ENCODE peak calls at places on chromosomes 3 and 15, in four cellular contexts. One of them, this sample, is unnamed.

GRCh38 chr15:34047893-34048775 is 9.1 kb upstream of the AVEN start:
- DNase-seq in HepG2: no peak
- DNase-seq in GM12878: no peak
- DNase-seq in H1: no peak
- DNase-seq in this sample: no peak

GRCh38 chr15:51366911-51367310 is 25.5 kb downstream of the GLDN start:
- DNase-seq in H1: no peak
- DNase-seq in HepG2: no peak
- DNase-seq in GM12878: no peak
- DNase-seq in this sample: no peak

GRCh38 chr15:80559320-80559693 is 135.8 kb upstream of the ABHD17C start:
- DNase-seq in H1: peak
- DNase-seq in GM12878: no peak
- DNase-seq in HepG2: no peak
- DNase-seq in this sample: no peak

GRCh38 chr3:139941580-139941979 is 6.6 kb downstream of the CLSTN2 start:
- DNase-seq in GM12878: no peak
- DNase-seq in H1: no peak
- DNase-seq in HepG2: no peak
- DNase-seq in this sample: no peak

GRCh38 chr3:129277829-129278271 is 820 bp upstream of the HMCES start:
- DNase-seq in HepG2: no peak
- DNase-seq in GM12878: no peak
- DNase-seq in H1: peak
- DNase-seq in this sample: no peak

GRCh38 chr15:69593981-69594966 is 141.7 kb downstream of the RPLP1 start:
- DNase-seq in H1: no peak
- DNase-seq in GM12878: no peak
- DNase-seq in HepG2: peak
- DNase-seq in this sample: no peak

GRCh38 chr3:71579301-71579933 is 4.1 kb downstream of the FOXP1 start:
- DNase-seq in H1: no peak
- DNase-seq in GM12878: no peak
- DNase-seq in HepG2: no peak
- DNase-seq in this sample: no peak

GRCh38 chr3:30695302-30696061 is 89.1 kb downstream of the TGFBR2 start:
- DNase-seq in HepG2: no peak
- DNase-seq in GM12878: no peak
- DNase-seq in H1: no peak
- DNase-seq in this sample: no peak

GRCh38 chr15:50786871-50787270 is 21.4 kb upstream of the SPPL2A start:
- DNase-seq in HepG2: no peak
- DNase-seq in GM12878: no peak
- DNase-seq in H1: no peak
- DNase-seq in this sample: no peak

GRCh38 chr15:25875551-25875950 is 12.4 kb upstream of the ATP10A start:
- DNase-seq in H1: no peak
- DNase-seq in GM12878: no peak
- DNase-seq in HepG2: no peak
- DNase-seq in this sample: no peak

GRCh38 chr3:44905501-44906159 is 31.2 kb downstream of the TGM4 start:
- DNase-seq in H1: no peak
- DNase-seq in GM12878: no peak
- DNase-seq in HepG2: no peak
- DNase-seq in this sample: no peak

GRCh38 chr3:10695595-10696285 is 120.3 kb upstream of the SLC6A11 start:
- DNase-seq in HepG2: no peak
- DNase-seq in GM12878: no peak
- DNase-seq in H1: no peak
- DNase-seq in this sample: no peak

GRCh38 chr3:172222474-172223071 is 183.2 kb downstream of the FNDC3B start:
- DNase-seq in GM12878: no peak
- DNase-seq in HepG2: no peak
- DNase-seq in H1: no peak
- DNase-seq in this sample: no peak

GRCh38 chr3:95923496-95924210 is 890.7 kb upstream of the EPHA6 start:
- DNase-seq in GM12878: no peak
- DNase-seq in HepG2: no peak
- DNase-seq in H1: no peak
- DNase-seq in this sample: no peak

GRCh38 chr3:42501681-42502428 is 588 bp upstream of the VIPR1 start:
- DNase-seq in H1: peak
- DNase-seq in HepG2: peak
- DNase-seq in GM12878: no peak
- DNase-seq in this sample: peak

GRCh38 chr15:24858737-24859601 is 95.8 kb upstream of the SNRPN start:
- DNase-seq in HepG2: no peak
- DNase-seq in H1: no peak
- DNase-seq in GM12878: no peak
- DNase-seq in this sample: no peak

GRCh38 chr3:139897759-139898158 is 37.2 kb upstream of the CLSTN2 start:
- DNase-seq in GM12878: no peak
- DNase-seq in H1: no peak
- DNase-seq in HepG2: no peak
- DNase-seq in this sample: no peak

GRCh38 chr3:192284443-192285072 is 442.8 kb downstream of the FGF12 start:
- DNase-seq in HepG2: peak
- DNase-seq in H1: no peak
- DNase-seq in GM12878: no peak
- DNase-seq in this sample: no peak

GRCh38 chr15:26939398-26939797 is 31.6 kb upstream of the GABRG3 start:
- DNase-seq in GM12878: no peak
- DNase-seq in HepG2: no peak
- DNase-seq in H1: no peak
- DNase-seq in this sample: no peak

DNA sequence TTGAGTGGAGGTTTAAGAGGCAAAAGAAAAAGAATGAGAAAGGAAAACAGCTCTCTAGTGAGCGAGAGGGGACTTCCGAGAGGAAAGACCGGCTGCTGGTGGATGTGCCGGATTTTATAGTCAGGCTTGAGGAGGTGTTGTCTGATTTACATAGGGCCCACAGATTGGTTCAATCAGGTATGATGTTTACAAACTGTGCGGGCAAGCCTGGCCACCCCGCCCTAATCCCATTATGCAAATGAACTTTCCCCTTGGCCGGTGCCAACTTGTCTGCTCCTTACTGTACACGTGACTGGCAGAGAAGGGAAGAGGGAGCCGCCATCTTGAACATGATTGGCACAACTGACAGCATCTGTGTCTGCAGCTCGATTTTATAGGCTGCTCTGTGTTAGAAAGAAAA is 44.7 kb downstream of the FAM43A start:
- DNase-seq in HepG2: no peak
- DNase-seq in GM12878: no peak
- DNase-seq in H1: no peak
- DNase-seq in this sample: no peak
- TF ChIP-seq HDAC6 in HepG2: no peak
- TF ChIP-seq HDAC6 in GM12878: no peak
- TF ChIP-seq HDAC6 in H1: no peak
- TF ChIP-seq HDAC6 in this sample: no peak

GRCh38 chr3:155007729-155008128 is 72.4 kb upstream of the MME start:
- DNase-seq in H1: no peak
- DNase-seq in GM12878: no peak
- DNase-seq in HepG2: no peak
- DNase-seq in this sample: no peak

GRCh38 chr3:155009217-155009616 is 70.9 kb upstream of the MME start:
- DNase-seq in H1: no peak
- DNase-seq in HepG2: no peak
- DNase-seq in GM12878: no peak
- DNase-seq in this sample: no peak

GRCh38 chr3:155013427-155013826 is 66.7 kb upstream of the MME start:
- DNase-seq in GM12878: no peak
- DNase-seq in H1: no peak
- DNase-seq in HepG2: no peak
- DNase-seq in this sample: no peak

GRCh38 chr3:155012584-155012983 is 67.5 kb upstream of the MME start:
- DNase-seq in GM12878: no peak
- DNase-seq in HepG2: no peak
- DNase-seq in H1: no peak
- DNase-seq in this sample: no peak

DNA sequence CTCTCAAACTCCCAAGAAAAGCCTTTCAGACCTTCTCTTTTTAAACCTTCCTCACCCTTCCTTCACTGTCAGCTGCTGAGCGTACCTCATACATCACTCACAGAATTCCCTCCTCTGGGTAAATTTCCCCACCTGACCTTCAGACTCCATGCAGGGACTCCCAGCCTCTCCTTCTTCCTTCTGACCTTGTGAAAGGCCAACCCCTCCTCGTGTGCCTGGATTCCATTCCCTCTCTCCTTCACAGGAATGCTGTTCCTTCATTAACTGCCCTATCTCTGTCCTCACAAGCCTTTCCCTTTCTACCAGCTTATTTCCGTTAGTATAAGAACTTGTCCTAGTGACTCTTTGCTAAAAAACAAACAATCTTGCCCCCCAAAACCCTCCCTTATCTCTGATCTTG is 69.7 kb upstream of the MME start:
- DNase-seq in HepG2: no peak
- DNase-seq in GM12878: no peak
- DNase-seq in H1: no peak
- DNase-seq in this sample: no peak
- TF ChIP-seq HDAC6 in HepG2: no peak
- TF ChIP-seq HDAC6 in GM12878: no peak
- TF ChIP-seq HDAC6 in H1: no peak
- TF ChIP-seq HDAC6 in this sample: no peak

GRCh38 chr15:31238369-31238768 is 88.3 kb upstream of the KLF13 start:
- DNase-seq in HepG2: no peak
- DNase-seq in H1: no peak
- DNase-seq in GM12878: no peak
- DNase-seq in this sample: no peak

GRCh38 chr15:31235298-31236183 is 91.1 kb upstream of the KLF13 start:
- DNase-seq in GM12878: no peak
- DNase-seq in H1: no peak
- DNase-seq in HepG2: no peak
- DNase-seq in this sample: no peak

GRCh38 chr15:31234815-31235214 is 91.8 kb upstream of the KLF13 start:
- DNase-seq in HepG2: no peak
- DNase-seq in GM12878: no peak
- DNase-seq in H1: no peak
- DNase-seq in this sample: no peak

GRCh38 chr15:31237042-31237324 is 89.7 kb upstream of the KLF13 start:
- DNase-seq in H1: no peak
- DNase-seq in GM12878: no peak
- DNase-seq in HepG2: no peak
- DNase-seq in this sample: no peak

GRCh38 chr15:31236184-31237041 is 90.2 kb upstream of the KLF13 start:
- DNase-seq in GM12878: no peak
- DNase-seq in H1: no peak
- DNase-seq in HepG2: peak
- DNase-seq in this sample: peak
- TF ChIP-seq HDAC6 in GM12878: no peak
- TF ChIP-seq HDAC6 in H1: no peak
- TF ChIP-seq HDAC6 in HepG2: no peak
- TF ChIP-seq HDAC6 in this sample: no peak

GRCh38 chr3:176785207-176785606 is 412.1 kb downstream of the TBL1XR1 start:
- DNase-seq in HepG2: no peak
- DNase-seq in GM12878: no peak
- DNase-seq in H1: no peak
- DNase-seq in this sample: no peak

GRCh38 chr3:176789281-176789705 is 408.0 kb downstream of the TBL1XR1 start:
- DNase-seq in H1: no peak
- DNase-seq in HepG2: no peak
- DNase-seq in GM12878: no peak
- DNase-seq in this sample: no peak
- TF ChIP-seq HDAC6 in H1: no peak
- TF ChIP-seq HDAC6 in HepG2: no peak
- TF ChIP-seq HDAC6 in GM12878: no peak
- TF ChIP-seq HDAC6 in this sample: no peak

GRCh38 chr3:12869025-12869695 is 27.8 kb upstream of the RPL32 start:
- DNase-seq in H1: peak
- DNase-seq in GM12878: no peak
- DNase-seq in HepG2: no peak
- DNase-seq in this sample: peak
- TF ChIP-seq HDAC6 in H1: no peak
- TF ChIP-seq HDAC6 in GM12878: no peak
- TF ChIP-seq HDAC6 in HepG2: no peak
- TF ChIP-seq HDAC6 in this sample: no peak

DNA sequence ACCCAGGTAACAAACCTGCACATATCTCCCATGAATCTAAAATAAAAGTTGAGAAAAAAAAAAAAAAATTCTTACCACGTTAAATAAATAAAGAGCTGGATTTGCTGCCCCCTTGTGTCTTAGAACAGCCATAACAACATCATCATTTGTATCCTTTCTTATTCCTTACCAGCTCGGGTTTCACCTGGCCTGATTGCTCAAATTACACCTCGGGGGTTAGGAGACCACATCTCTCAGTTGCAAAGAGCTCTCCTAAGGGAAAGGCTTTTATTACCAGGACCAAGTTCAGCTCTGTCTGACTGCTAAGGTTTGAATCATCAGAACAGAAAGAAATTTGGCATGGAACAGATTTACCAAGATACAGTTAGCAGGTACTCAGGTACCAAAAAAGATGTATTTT is 25.8 kb upstream of the RPL39L start:
- DNase-seq in GM12878: no peak
- DNase-seq in H1: no peak
- DNase-seq in HepG2: peak
- DNase-seq in this sample: peak
- TF ChIP-seq HDAC6 in GM12878: no peak
- TF ChIP-seq HDAC6 in H1: no peak
- TF ChIP-seq HDAC6 in HepG2: no peak
- TF ChIP-seq HDAC6 in this sample: no peak

GRCh38 chr3:130787422-130788068 is 40.9 kb upstream of the PIK3R4 start:
- DNase-seq in GM12878: no peak
- DNase-seq in H1: no peak
- DNase-seq in HepG2: no peak
- DNase-seq in this sample: peak

GRCh38 chr3:130786306-130786705 is 39.7 kb upstream of the PIK3R4 start:
- DNase-seq in HepG2: no peak
- DNase-seq in GM12878: no peak
- DNase-seq in H1: no peak
- DNase-seq in this sample: no peak

GRCh38 chr3:130779486-130779885 is 32.9 kb upstream of the PIK3R4 start:
- DNase-seq in HepG2: no peak
- DNase-seq in GM12878: no peak
- DNase-seq in H1: no peak
- DNase-seq in this sample: no peak

GRCh38 chr3:130779031-130779430 is 32.4 kb upstream of the PIK3R4 start:
- DNase-seq in H1: no peak
- DNase-seq in GM12878: peak
- DNase-seq in HepG2: no peak
- DNase-seq in this sample: no peak

DNA sequence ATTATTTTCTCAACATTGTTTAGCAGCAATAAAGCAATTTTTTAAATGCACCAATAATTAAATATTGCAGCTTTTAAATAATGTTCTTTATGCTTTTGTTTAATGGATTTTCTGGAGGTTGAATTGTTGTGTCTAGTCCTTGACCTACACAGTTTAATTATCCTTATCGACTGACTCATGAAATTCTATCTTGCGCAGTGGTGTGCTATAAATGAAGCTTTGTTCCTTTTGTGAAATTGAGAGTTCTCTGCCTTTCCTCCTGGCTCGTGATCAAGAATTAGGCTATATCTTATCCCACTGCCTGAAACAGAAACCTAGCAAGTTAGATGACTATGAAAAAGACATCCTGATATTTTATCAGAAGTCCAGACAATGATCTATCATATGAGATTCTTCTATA is 37.0 kb upstream of the PIK3R4 start:
- DNase-seq in H1: no peak
- DNase-seq in GM12878: no peak
- DNase-seq in HepG2: no peak
- DNase-seq in this sample: no peak
- TF ChIP-seq HDAC6 in H1: no peak
- TF ChIP-seq HDAC6 in GM12878: no peak
- TF ChIP-seq HDAC6 in HepG2: no peak
- TF ChIP-seq HDAC6 in this sample: no peak

This sample was measured in K562.